ENCODE peak calls at places on chromosomes 5 and 9, in four cellular contexts. L, Z, P and A are unnamed samples.

GRCh38 chr5:105735704-105736103 is 1935.0 kb downstream of the EFNA5 start:
- DNase-seq in L (no peak), Z (no peak), P (no peak), A (no peak)

GRCh38 chr9:121445986-121446385 is 53.7 kb downstream of the GGTA1 start:
- DNase-seq in L (no peak), Z (peak), P (no peak), A (no peak)

GRCh38 chr9:92141144-92142129 is 26.2 kb upstream of the SPTLC1 start:
- DNase-seq in L (no peak), Z (peak), P (no peak), A (no peak)

GRCh38 chr9:99818439-99818992 is 3.2 kb upstream of the NR4A3 start:
- DNase-seq in L (no peak), Z (peak), P (no peak), A (no peak)

GRCh38 chr9:115118471-115119156 is 657 bp upstream of the TNC start:
- DNase-seq in L (peak), Z (peak), P (peak), A (no peak)

GRCh38 chr9:117645245-117645636 is 59.0 kb upstream of the TLR4 start:
- DNase-seq in L (no peak), Z (no peak), P (no peak), A (no peak)

GRCh38 chr5:172830275-172830799 is 3.7 kb upstream of the ERGIC1 start:
- DNase-seq in L (no peak), Z (no peak), P (no peak), A (no peak)

GRCh38 chr9:123337971-123338370 is 18.0 kb upstream of the CRB2 start:
- DNase-seq in L (peak), Z (no peak), P (no peak), A (no peak)

GRCh38 chr5:18393546-18393945 is 759.3 kb downstream of the TAF11L14 start:
- DNase-seq in L (no peak), Z (no peak), P (no peak), A (no peak)

GRCh38 chr5:134911285-134912215 is 6.6 kb downstream of the PCBD2 start:
- DNase-seq in L (no peak), Z (no peak), P (no peak), A (no peak)

GRCh38 chr9:16611001-16611400 is 259.5 kb downstream of the BNC2 start:
- DNase-seq in L (no peak), Z (no peak), P (no peak), A (no peak)

GRCh38 chr9:125472926-125473701 is 211.5 kb downstream of the GAPVD1 start:
- DNase-seq in L (no peak), Z (peak), P (no peak), A (no peak)

GRCh38 chr9:76891279-76891678 is 14.6 kb downstream of the PRUNE2 start:
- DNase-seq in L (no peak), Z (no peak), P (no peak), A (no peak)
- TF ChIP-seq POLR2AphosphoS5 in L (no peak), Z (no peak), P (no peak), A (no peak)

GRCh38 chr5:67164856-67165523 is 31.6 kb downstream of the CD180 start:
- DNase-seq in L (peak), Z (no peak), P (no peak), A (no peak)
- H3K27ac ChIP-seq in L (peak), Z (no peak), P (peak), A (peak)

GRCh38 chr5:159181152-159181551 is 28.2 kb downstream of the RNF145 start:
- DNase-seq in L (no peak), Z (no peak), P (no peak), A (no peak)
- TF ChIP-seq POLR2AphosphoS5 in L (no peak), Z (no peak), P (no peak), A (no peak)

DNA sequence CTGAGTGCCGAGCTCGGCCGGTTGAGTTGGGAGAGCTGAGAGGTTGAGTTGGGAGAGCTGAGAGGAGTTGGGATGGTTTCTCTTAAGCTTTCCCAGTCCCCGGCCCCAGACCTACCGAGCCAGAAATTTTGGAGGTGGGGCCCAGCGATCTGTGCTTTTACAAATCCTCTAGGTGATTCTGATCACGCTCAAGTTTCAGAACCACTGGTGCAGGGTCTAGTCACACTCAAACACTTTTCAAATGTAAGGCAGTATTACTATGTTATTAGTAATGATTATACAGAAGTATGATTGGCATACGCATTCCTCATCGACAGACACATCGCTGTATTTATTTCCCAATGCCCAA is 256 bp upstream of the CLINT1 start:
- DNase-seq in L (no peak), Z (no peak), P (no peak), A (no peak)
- H3K27ac ChIP-seq in L (peak), Z (no peak), P (peak), A (peak)